ENCODE peak calls at places on chromosomes 4 and X, in ten cellular contexts. N is aorta; C is type B pancreatic cell; S is putamen; Z is activated CD4-positive, CD25-positive, alpha-beta regulatory T cell treated with anti-CD3 and anti-CD28 coated beads, Interleukin-2, amount 50 U/mL, for 72 hours; K is HCEC 1CT; R is CD14-positive monocyte; D is stimulated activated CD4-positive, alpha-beta T cell treated with anti-CD3 and anti-CD28 coated beads, TNF-alpha, amount 100 ng/mL, for 4 hours; W is fibroblast of lung; Y is NCI-H748 treated with DMSO at 0.1 percent for 48 hours. F is an unnamed sample.

GRCh38 chrX:83510466-83511181 is 2.5 kb downstream of the POU3F4 start:
- DNase-seq in N (peak), C (no peak), S (no peak), Z (no peak), K (no peak), R (no peak), D (no peak), W (no peak), Y (no peak), F (no peak)

GRCh38 chrX:85052636-85053343 is 49.1 kb downstream of the APOOL start:
- DNase-seq in N (no peak), C (no peak), S (peak), Z (no peak), K (peak), R (no peak), D (no peak), W (peak), Y (no peak), F (peak)

GRCh38 chrX:109797311-109797975 is 64.4 kb upstream of the ACSL4 start:
- DNase-seq in N (no peak), C (no peak), S (no peak), Z (no peak), K (no peak), R (no peak), D (no peak), W (peak), Y (no peak), F (peak)

GRCh38 chr4:11397146-11397545 is 31.5 kb downstream of the HS3ST1 start:
- DNase-seq in N (no peak), C (no peak), S (no peak), Z (no peak), K (no peak), R (no peak), D (no peak), W (no peak), Y (no peak), F (no peak)

GRCh38 chr4:1723131-1723801 is 1.9 kb downstream of the TACC3 start:
- DNase-seq in N (peak), C (no peak), S (no peak), Z (peak), K (no peak), R (no peak), D (peak), W (peak), Y (no peak), F (no peak)

GRCh38 chrX:132094169-132094568 is 33.7 kb downstream of the FRMD7 start:
- DNase-seq in N (no peak), C (no peak), S (no peak), Z (no peak), K (no peak), R (no peak), D (no peak), W (peak), Y (no peak), F (no peak)

GRCh38 chr4:148515248-148515647 is 73.0 kb upstream of the NR3C2 start:
- DNase-seq in N (no peak), C (no peak), S (no peak), Z (no peak), K (peak), R (no peak), D (no peak), W (peak), Y (no peak), F (peak)

GRCh38 chr4:6591305-6591704 is 16.3 kb downstream of the MAN2B2 start:
- DNase-seq in N (no peak), C (no peak), S (no peak), Z (no peak), K (no peak), R (no peak), D (no peak), W (no peak), Y (no peak), F (no peak)

GRCh38 chrX:110082156-110082555 is 79.2 kb downstream of the TMEM164 start:
- DNase-seq in N (no peak), C (no peak), S (no peak), Z (no peak), K (peak), R (no peak), D (no peak), W (peak), Y (no peak), F (peak)

F was measured in EL.